ENCODE peak calls at places on chromosomes 3 and 15, in seven cellular contexts. U is AG10803, V is psoas muscle, A is cardiac fibroblast, O is neural crest cell, E is fibroblast of mammary gland, H is thoracic aorta. M is an unnamed sample.

GRCh38 chr3:190886945-190887344 is 24.5 kb upstream of the GMNC start:
- DNase-seq in U (no peak), V (no peak), A (peak; percentile 4), O (no peak), E (peak; percentile 23), H (no peak), M (no peak)

GRCh38 chr15:33292718-33293307 is 18.0 kb upstream of the RYR3 start:
- DNase-seq in U (peak; percentile 50), V (no peak), A (peak; percentile 75), O (peak; percentile 73), E (peak; percentile 59), H (no peak), M (no peak)

GRCh38 chr3:182486459-182486858 is 306.8 kb upstream of the ATP11B start:
- DNase-seq in U (no peak), V (no peak), A (no peak), O (no peak), E (no peak), H (no peak), M (no peak)

GRCh38 chr3:123535580-123535979 is 49.3 kb downstream of the HACD2 start:
- DNase-seq in U (peak; percentile 73), V (no peak), A (peak; percentile 63), O (no peak), E (peak; percentile 73), H (no peak), M (no peak)

GRCh38 chr15:100849021-100849831 is 30.4 kb upstream of the ALDH1A3 start:
- DNase-seq in U (peak; percentile 53), V (peak; percentile 74), A (peak; percentile 41), O (peak; percentile 20), E (peak; percentile 63), H (no peak), M (peak; percentile 60)

GRCh38 chr3:122912772-122913538 is 114.6 kb downstream of the SEMA5B start:
- DNase-seq in U (no peak), V (no peak), A (no peak), O (no peak), E (no peak), H (no peak), M (peak; percentile 68)

GRCh38 chr3:37990527-37990926 is at the start of gene VILL:
- DNase-seq in U (no peak), V (no peak), A (no peak), O (no peak), E (no peak), H (no peak), M (no peak)

GRCh38 chr15:90694987-90695386 is 22.2 kb upstream of the BLM start:
- DNase-seq in U (peak; percentile 10), V (no peak), A (no peak), O (no peak), E (no peak), H (no peak), M (no peak)

GRCh38 chr15:83970290-83970890 is 265.2 kb upstream of the GOLGA6L4 start:
- DNase-seq in U (no peak), V (peak; percentile 71), A (peak; percentile 33), O (no peak), E (peak; percentile 25), H (no peak), M (no peak)

GRCh38 chr3:110343945-110344344 is 727.7 kb upstream of the NECTIN3 start:
- DNase-seq in U (peak; percentile 46), V (no peak), A (peak; percentile 66), O (no peak), E (peak; percentile 57), H (no peak), M (no peak)

GRCh38 chr15:77415450-77416448 is 4.2 kb downstream of the PEAK1 start:
- DNase-seq in U (peak; percentile 86), V (no peak), A (peak; percentile 75), O (no peak), E (peak; percentile 84), H (peak; percentile 13), M (no peak)

GRCh38 chr15:77419050-77419835 is 661 bp downstream of the PEAK1 start:
- DNase-seq in U (peak; percentile 52), V (peak; percentile 73), A (peak; percentile 58), O (peak; percentile 35), E (peak; percentile 46), H (no peak), M (peak; percentile 70)

GRCh38 chr15:77418341-77419049 is 1.4 kb downstream of the PEAK1 start:
- DNase-seq in U (peak; percentile 50), V (no peak), A (peak; percentile 72), O (no peak), E (peak; percentile 44), H (no peak), M (no peak)

GRCh38 chr15:77416954-77417353 is 3.0 kb downstream of the PEAK1 start:
- DNase-seq in U (no peak), V (no peak), A (no peak), O (no peak), E (no peak), H (no peak), M (no peak)

GRCh38 chr15:77417642-77418041 is 2.3 kb downstream of the PEAK1 start:
- DNase-seq in U (peak; percentile 40), V (no peak), A (peak; percentile 36), O (no peak), E (peak; percentile 19), H (no peak), M (no peak)
- TF ChIP-seq CTCF in U (no peak), V (no peak), A (no peak), O (no peak), E (no peak), H (no peak), M (no peak)

GRCh38 chr15:55499158-55499557 is 8.9 kb downstream of the DNAAF4 start:
- DNase-seq in U (no peak), V (no peak), A (no peak), O (no peak), E (no peak), H (no peak), M (no peak)
- TF ChIP-seq CTCF in U (no peak), V (no peak), A (no peak), O (no peak), E (no peak), H (no peak), M (no peak)

DNA sequence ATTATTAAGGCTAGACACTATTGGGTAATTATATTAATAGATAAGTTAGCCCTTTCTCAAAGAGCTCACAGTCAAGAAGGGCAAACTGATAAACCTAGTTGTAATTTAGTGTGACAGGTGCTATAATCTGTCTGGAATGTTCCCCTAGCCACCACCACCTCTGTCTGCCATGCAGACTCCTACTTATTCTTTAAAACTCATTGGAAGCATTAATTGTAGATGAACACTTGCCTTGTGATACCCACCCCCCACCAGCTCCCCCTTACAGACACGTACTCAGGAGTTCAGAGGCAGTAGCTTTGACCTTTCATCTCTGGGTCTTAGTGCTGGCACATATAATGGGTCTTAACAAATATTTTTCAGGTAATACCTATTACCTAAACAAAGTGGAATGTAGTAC is 195.9 kb downstream of the TP63 start:
- DNase-seq in U (no peak), V (no peak), A (no peak), O (no peak), E (no peak), H (no peak), M (no peak)
- TF ChIP-seq CTCF in U (no peak), V (no peak), A (no peak), O (no peak), E (no peak), H (no peak), M (no peak)

GRCh38 chr3:66198437-66199088 is 22.2 kb upstream of the SLC25A26 start:
- DNase-seq in U (no peak), V (no peak), A (no peak), O (no peak), E (no peak), H (no peak), M (no peak)

GRCh38 chr3:66199089-66199473 is 21.7 kb upstream of the SLC25A26 start:
- DNase-seq in U (no peak), V (no peak), A (no peak), O (no peak), E (no peak), H (no peak), M (no peak)

GRCh38 chr3:66200147-66200546 is 20.7 kb upstream of the SLC25A26 start:
- DNase-seq in U (no peak), V (no peak), A (no peak), O (no peak), E (no peak), H (no peak), M (no peak)

GRCh38 chr3:66195347-66195783 is 25.4 kb upstream of the SLC25A26 start:
- DNase-seq in U (peak; percentile 59), V (peak; percentile 72), A (peak; percentile 55), O (peak; percentile 54), E (peak; percentile 52), H (no peak), M (peak; percentile 75)

DNA sequence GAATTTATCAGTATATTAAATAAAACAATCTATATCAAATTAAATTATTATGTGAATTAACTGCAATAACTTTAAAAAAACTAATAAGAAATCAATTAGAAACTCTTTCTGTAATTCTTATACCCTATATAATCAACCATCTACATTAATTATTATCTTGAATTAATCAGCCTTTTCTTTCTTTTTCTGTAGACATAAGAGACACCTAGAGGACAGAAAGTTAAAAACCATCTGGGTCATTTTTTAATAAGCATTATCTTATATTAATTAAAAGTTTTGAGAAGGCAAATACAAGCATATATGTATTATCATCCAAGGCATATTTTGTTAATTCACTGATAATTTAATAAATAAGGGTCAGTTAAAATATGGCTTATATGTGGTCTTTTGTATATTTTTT is 24.2 kb upstream of the SLC25A26 start:
- DNase-seq in U (no peak), V (no peak), A (peak; percentile 19), O (no peak), E (peak; percentile 16), H (no peak), M (no peak)
- TF ChIP-seq CTCF in U (peak; percentile 50), V (peak; percentile 33), A (peak; percentile 25), O (peak; percentile 61), E (peak; percentile 19), H (no peak), M (peak; percentile 61)

GRCh38 chr3:99875573-99875924 is 57.9 kb downstream of the CMSS1 start:
- DNase-seq in U (peak; percentile 72), V (no peak), A (peak; percentile 86), O (no peak), E (peak; percentile 75), H (no peak), M (no peak)
- TF ChIP-seq CTCF in U (no peak), V (no peak), A (no peak), O (no peak), E (no peak), H (no peak), M (no peak)

DNA sequence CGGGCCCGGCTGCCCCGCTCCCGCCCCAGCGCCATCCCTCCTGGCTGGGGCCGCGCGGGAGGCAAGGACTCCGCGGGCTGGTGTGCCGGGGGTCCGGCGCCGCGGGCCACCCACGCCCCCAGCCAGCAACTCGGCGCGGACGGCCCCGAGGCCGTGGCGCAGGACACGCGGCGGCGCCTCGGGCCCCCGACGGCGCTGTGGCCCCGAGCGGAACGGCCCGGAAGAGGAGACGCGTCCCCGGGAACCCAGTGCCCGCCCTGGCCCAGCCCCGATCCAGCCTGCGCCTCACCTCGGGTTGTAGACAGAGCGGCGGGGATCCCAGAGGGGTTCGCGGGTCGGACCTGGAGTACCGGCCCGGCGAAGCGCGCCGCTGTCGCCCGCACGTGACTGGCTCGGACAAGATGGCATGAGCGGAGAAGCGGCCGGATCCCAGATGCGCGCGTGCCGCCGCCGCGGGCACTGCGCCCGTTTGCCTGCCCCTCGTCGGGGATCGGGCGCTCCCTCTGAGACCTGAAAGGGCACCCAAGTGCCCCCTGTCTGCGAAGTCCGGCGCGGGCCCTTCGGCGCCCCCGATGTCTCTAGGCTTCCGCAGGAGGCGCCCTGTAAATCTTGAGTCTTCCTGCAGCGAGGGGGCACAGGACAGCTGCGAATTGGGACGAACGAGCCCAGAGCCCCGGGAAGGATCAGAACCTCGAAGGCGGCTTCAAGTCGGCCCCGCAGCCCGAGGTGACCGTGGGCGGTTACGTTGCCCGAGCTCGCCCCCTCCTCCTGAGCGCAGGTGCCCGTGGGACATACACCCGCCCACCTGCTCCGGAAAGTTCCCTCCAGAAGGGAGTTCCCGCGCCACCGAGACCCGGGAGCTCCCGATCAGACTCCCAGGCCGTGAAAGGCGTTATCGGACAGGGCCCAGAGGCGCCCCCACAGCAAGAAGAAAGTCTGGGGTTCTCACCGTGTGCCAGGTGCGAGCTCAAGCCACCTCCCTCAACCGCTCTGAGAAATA is 598 bp upstream of the SFMBT1 start:
- DNase-seq in U (peak; percentile 12), V (peak; percentile 81), A (peak; percentile 15), O (peak; percentile 32), E (peak; percentile 21), H (no peak), M (peak; percentile 72)
- TF ChIP-seq CTCF in U (peak; percentile 38), V (peak; percentile 34), A (no peak), O (peak; percentile 51), E (no peak), H (peak; percentile 22), M (peak; percentile 64)

M was measured in type B pancreatic cell.